ENCODE peak calls at places on chromosome 6, in ten cellular contexts. M, R, T, A, Y, X, V, W, I and J are unnamed samples.

GRCh38 chr6:139927236-139927635 is 552.8 kb upstream of the CITED2 start:
- DNase-seq in M (no peak), R (no peak), T (no peak), A (peak), Y (peak), X (no peak), V (no peak), W (no peak), I (no peak), J (no peak)

GRCh38 chr6:16901777-16902176 is 140.5 kb upstream of the ATXN1 start:
- DNase-seq in M (no peak), R (no peak), T (peak), A (peak), Y (peak), X (no peak), V (peak), W (peak), I (peak), J (no peak)

GRCh38 chr6:4693158-4693557 is 83.0 kb upstream of the CDYL start:
- DNase-seq in M (no peak), R (no peak), T (no peak), A (no peak), Y (no peak), X (no peak), V (no peak), W (no peak), I (no peak), J (no peak)

GRCh38 chr6:160337991-160338390 is 10.2 kb upstream of the SLC22A3 start:
- DNase-seq in M (no peak), R (no peak), T (no peak), A (peak), Y (no peak), X (no peak), V (no peak), W (no peak), I (no peak), J (no peak)

GRCh38 chr6:29553268-29554057 is 6.1 kb downstream of the UBD start:
- DNase-seq in M (no peak), R (peak), T (peak), A (peak), Y (peak), X (peak), V (peak), W (peak), I (no peak), J (no peak)

GRCh38 chr6:1617466-1618304 is 8.0 kb downstream of the FOXC1 start:
- DNase-seq in M (no peak), R (no peak), T (no peak), A (no peak), Y (no peak), X (no peak), V (no peak), W (no peak), I (no peak), J (no peak)

GRCh38 chr6:22141271-22141745 is 155.5 kb downstream of the PRL start:
- DNase-seq in M (no peak), R (no peak), T (no peak), A (peak), Y (peak), X (no peak), V (no peak), W (no peak), I (no peak), J (no peak)

GRCh38 chr6:13873288-13874190 is 51.2 kb upstream of the RNF182 start:
- DNase-seq in M (peak), R (peak), T (no peak), A (peak), Y (peak), X (peak), V (peak), W (peak), I (peak), J (peak)

GRCh38 chr6:43495409-43495941 is 14.7 kb downstream of the LRRC73 start:
- DNase-seq in M (no peak), R (no peak), T (no peak), A (no peak), Y (no peak), X (no peak), V (no peak), W (no peak), I (no peak), J (no peak)

GRCh38 chr6:167079853-167080297 is 43.0 kb upstream of the CCR6 start:
- DNase-seq in M (no peak), R (no peak), T (no peak), A (no peak), Y (no peak), X (peak), V (no peak), W (no peak), I (no peak), J (no peak)

GRCh38 chr6:126440923-126441322 is 101.0 kb downstream of the CENPW start:
- DNase-seq in M (no peak), R (no peak), T (no peak), A (no peak), Y (no peak), X (no peak), V (no peak), W (no peak), I (no peak), J (no peak)

GRCh38 chr6:33248643-33248931 is 23.1 kb downstream of the VPS52 start:
- DNase-seq in M (no peak), R (no peak), T (no peak), A (peak), Y (peak), X (no peak), V (peak), W (no peak), I (no peak), J (peak)

GRCh38 chr6:35411066-35411465 is 41.1 kb upstream of the FANCE start:
- DNase-seq in M (no peak), R (no peak), T (no peak), A (no peak), Y (no peak), X (no peak), V (no peak), W (no peak), I (no peak), J (no peak)

GRCh38 chr6:167819640-167820039 is 7.1 kb upstream of the AFDN start:
- DNase-seq in M (no peak), R (no peak), T (no peak), A (no peak), Y (no peak), X (no peak), V (no peak), W (no peak), I (no peak), J (no peak)

GRCh38 chr6:27591660-27592059 is 118.8 kb upstream of the ZNF184 start:
- DNase-seq in M (no peak), R (peak), T (no peak), A (peak), Y (peak), X (peak), V (no peak), W (no peak), I (no peak), J (no peak)

GRCh38 chr6:130076512-130076911 is 58.1 kb downstream of the L3MBTL3 start:
- DNase-seq in M (no peak), R (no peak), T (no peak), A (peak), Y (no peak), X (no peak), V (no peak), W (no peak), I (no peak), J (no peak)